ENCODE peak calls at places on chromosome 13, in seven cellular contexts. O, R, E, L, F, D and U are unnamed samples.

GRCh38 chr13:111620586-111620985 is 300.1 kb downstream of the TEX29 start:
- DNase-seq in O (no peak), R (no peak), E (no peak), L (no peak), F (no peak), D (no peak), U (no peak)

GRCh38 chr13:33109801-33110200 is 93.6 kb downstream of the KL start:
- DNase-seq in O (peak; percentile 31), R (peak; percentile 46), E (no peak), L (no peak), F (no peak), D (no peak), U (no peak)

GRCh38 chr13:108575430-108575829 is 54.0 kb upstream of the MYO16 start:
- DNase-seq in O (no peak), R (no peak), E (no peak), L (no peak), F (no peak), D (no peak), U (no peak)

GRCh38 chr13:100458673-100459072 is 129.9 kb downstream of the GGACT start:
- DNase-seq in O (no peak), R (no peak), E (no peak), L (no peak), F (no peak), D (no peak), U (no peak)

GRCh38 chr13:78428646-78429045 is 174.7 kb downstream of the POU4F1 start:
- DNase-seq in O (no peak), R (no peak), E (no peak), L (no peak), F (no peak), D (no peak), U (no peak)

GRCh38 chr13:102708211-102708610 is 13.4 kb upstream of the METTL21C start:
- DNase-seq in O (no peak), R (no peak), E (no peak), L (no peak), F (no peak), D (no peak), U (no peak)

GRCh38 chr13:73140804-73141203 is 82.0 kb downstream of the KLF5 start:
- DNase-seq in O (no peak), R (no peak), E (no peak), L (no peak), F (no peak), D (peak; percentile 11), U (no peak)

GRCh38 chr13:44169018-44169909 is 204.4 kb upstream of the SERP2 start:
- DNase-seq in O (no peak), R (no peak), E (no peak), L (no peak), F (no peak), D (no peak), U (no peak)

GRCh38 chr13:78032132-78032531 is 113.5 kb upstream of the EDNRB start:
- DNase-seq in O (no peak), R (no peak), E (no peak), L (no peak), F (no peak), D (no peak), U (no peak)

GRCh38 chr13:66778461-66778860 is 451.7 kb downstream of the PCDH9 start:
- DNase-seq in O (no peak), R (no peak), E (peak; percentile 11), L (no peak), F (peak; percentile 11), D (no peak), U (peak; percentile 19)

GRCh38 chr13:107608736-107609135 is 606.6 kb downstream of the LIG4 start:
- DNase-seq in O (no peak), R (no peak), E (no peak), L (no peak), F (no peak), D (no peak), U (no peak)

GRCh38 chr13:30156826-30157615 is 150.3 kb downstream of the KATNAL1 start:
- DNase-seq in O (no peak), R (no peak), E (no peak), L (peak; percentile 73), F (no peak), D (no peak), U (no peak)

GRCh38 chr13:25561842-25562241 is 190.1 kb downstream of the ATP8A2 start:
- DNase-seq in O (no peak), R (no peak), E (no peak), L (no peak), F (no peak), D (no peak), U (no peak)

GRCh38 chr13:52104624-52105023 is 24.2 kb downstream of the NEK5 start:
- DNase-seq in O (no peak), R (no peak), E (peak; percentile 56), L (no peak), F (peak; percentile 21), D (no peak), U (peak; percentile 52)

GRCh38 chr13:102645701-102646100 is 48.9 kb downstream of the TPP2 start:
- DNase-seq in O (no peak), R (no peak), E (no peak), L (no peak), F (no peak), D (no peak), U (peak; percentile 76)

GRCh38 chr13:72530471-72530870 is 197.0 kb downstream of the MZT1 start:
- DNase-seq in O (no peak), R (no peak), E (no peak), L (no peak), F (no peak), D (no peak), U (peak; percentile 61)

GRCh38 chr13:40975441-40975840 is 43.7 kb downstream of the ELF1 start:
- DNase-seq in O (no peak), R (no peak), E (no peak), L (no peak), F (no peak), D (no peak), U (no peak)

GRCh38 chr13:46057251-46058015 is 4.9 kb upstream of the ZC3H13 start:
- DNase-seq in O (peak; percentile 31), R (no peak), E (no peak), L (no peak), F (peak; percentile 10), D (no peak), U (no peak)

GRCh38 chr13:112441226-112441625 is 65.1 kb downstream of the SPACA7 start:
- DNase-seq in O (no peak), R (no peak), E (no peak), L (peak; percentile 51), F (no peak), D (no peak), U (no peak)

GRCh38 chr13:103134271-103134670 is 68.1 kb upstream of the SLC10A2 start:
- DNase-seq in O (no peak), R (peak; percentile 15), E (no peak), L (no peak), F (no peak), D (no peak), U (no peak)

GRCh38 chr13:73338389-73338788 is 279.6 kb downstream of the KLF5 start:
- DNase-seq in O (no peak), R (no peak), E (peak; percentile 61), L (no peak), F (peak; percentile 62), D (peak; percentile 17), U (peak; percentile 86)

GRCh38 chr13:32314968-32315254 is 252 bp downstream of the ZAR1L start:
- DNase-seq in O (peak; percentile 55), R (peak; percentile 67), E (peak; percentile 66), L (no peak), F (peak; percentile 57), D (peak; percentile 60), U (peak; percentile 81)

GRCh38 chr13:53206455-53206854 is 177.8 kb downstream of the OLFM4 start:
- DNase-seq in O (no peak), R (no peak), E (no peak), L (no peak), F (no peak), D (no peak), U (peak; percentile 4)

GRCh38 chr13:104869501-104869900 is 1666.0 kb downstream of the EFNB2 start:
- DNase-seq in O (no peak), R (no peak), E (peak; percentile 71), L (no peak), F (peak; percentile 7), D (no peak), U (peak; percentile 50)

GRCh38 chr13:19967619-19968018 is 9.1 kb downstream of the ZMYM2 start:
- DNase-seq in O (no peak), R (no peak), E (peak; percentile 12), L (no peak), F (no peak), D (no peak), U (peak; percentile 13)

GRCh38 chr13:64239372-64239771 is 2823.7 kb upstream of the PCDH20 start:
- DNase-seq in O (no peak), R (no peak), E (peak; percentile 63), L (no peak), F (peak; percentile 60), D (no peak), U (peak; percentile 81)

GRCh38 chr13:78722700-78723099 is 63.7 kb upstream of the OBI1 start:
- DNase-seq in O (no peak), R (no peak), E (no peak), L (no peak), F (no peak), D (no peak), U (no peak)

GRCh38 chr13:30047154-30047874 is 196.9 kb upstream of the UBL3 start:
- DNase-seq in O (no peak), R (no peak), E (peak; percentile 27), L (no peak), F (no peak), D (no peak), U (no peak)

DNA sequence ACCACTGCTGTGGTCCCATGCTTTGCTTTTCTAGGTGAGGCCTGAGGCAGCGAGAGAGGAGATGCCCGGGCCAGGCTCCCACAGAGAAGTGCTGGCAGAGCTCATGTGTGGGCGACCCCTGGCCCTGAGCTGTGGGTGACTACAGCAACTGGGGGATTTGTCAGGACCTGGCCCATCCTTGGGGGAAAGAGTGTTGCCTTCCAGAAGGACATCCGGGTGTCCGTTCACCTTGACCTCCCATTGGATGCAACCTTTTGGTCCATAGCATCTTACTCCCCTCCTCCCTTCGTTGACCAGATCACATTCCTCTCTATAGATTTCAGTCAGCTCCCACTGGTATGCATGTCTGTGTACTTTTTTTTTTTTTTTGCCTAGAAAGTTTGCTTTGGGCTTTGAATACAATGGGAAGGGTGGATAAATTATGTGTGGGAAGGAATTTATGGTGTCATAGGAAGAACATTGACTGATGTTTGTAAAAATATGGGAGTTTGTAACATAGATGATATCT is 84.2 kb upstream of the RNF113B start:
- DNase-seq in O (no peak), R (no peak), E (no peak), L (no peak), F (no peak), D (no peak), U (no peak)
- TF ChIP-seq CTCF in O (no peak), R (no peak), E (no peak), L (no peak), F (no peak), D (no peak), U (no peak)

GRCh38 chr13:21481359-21481758 is 22.3 kb upstream of the ZDHHC20 start:
- DNase-seq in O (no peak), R (no peak), E (no peak), L (no peak), F (no peak), D (no peak), U (no peak)
- TF ChIP-seq CTCF in O (no peak), R (no peak), E (no peak), L (no peak), F (no peak), D (no peak), U (no peak)

GRCh38 chr13:113805431-113806103 is 46.5 kb downstream of the TMEM255B start:
- DNase-seq in O (no peak), R (no peak), E (no peak), L (peak; percentile 64), F (no peak), D (no peak), U (no peak)
- TF ChIP-seq CTCF in O (no peak), R (no peak), E (no peak), L (no peak), F (no peak), D (no peak), U (no peak)

GRCh38 chr13:110511509-110512181 is 49.9 kb downstream of the RAB20 start:
- DNase-seq in O (no peak), R (no peak), E (no peak), L (no peak), F (no peak), D (no peak), U (no peak)
- TF ChIP-seq CTCF in O (no peak), R (no peak), E (no peak), L (no peak), F (no peak), D (no peak), U (no peak)